ENCODE peak calls at places on chromosomes 2 and 18, in eight cellular contexts. One of them, this sample, is unnamed.
A peak's percentile ranks its signal among the peaks of the same experiment; 100 is the strongest.

GRCh38 chr2:97693476-97693875 is 19.9 kb upstream of the ZAP70 start:
- DNase-seq in PC-9: peak; percentile 39
- DNase-seq in fibroblast of pulmonary artery: peak; percentile 29
- DNase-seq in sigmoid colon: no peak
- DNase-seq in foreskin fibroblast: peak; percentile 64
- DNase-seq in WTC11: no peak
- DNase-seq in breast epithelium: no peak
- DNase-seq in endothelial cell: no peak
- DNase-seq in this sample: no peak

GRCh38 chr2:74481961-74482800 is 617 bp downstream of the CCDC142 start:
- DNase-seq in fibroblast of pulmonary artery: no peak
- DNase-seq in PC-9: no peak
- DNase-seq in WTC11: peak; percentile 66
- DNase-seq in endothelial cell: peak; percentile 57
- DNase-seq in sigmoid colon: no peak
- DNase-seq in breast epithelium: no peak
- DNase-seq in foreskin fibroblast: peak; percentile 73
- DNase-seq in this sample: no peak

GRCh38 chr2:165293439-165294420 is 54.5 kb downstream of the SCN2A start:
- DNase-seq in WTC11: no peak
- DNase-seq in breast epithelium: no peak
- DNase-seq in sigmoid colon: no peak
- DNase-seq in PC-9: peak; percentile 26
- DNase-seq in endothelial cell: peak; percentile 56
- DNase-seq in fibroblast of pulmonary artery: peak; percentile 92
- DNase-seq in foreskin fibroblast: peak; percentile 90
- DNase-seq in this sample: no peak

GRCh38 chr2:85838181-85838580 is 50.6 kb downstream of the ST3GAL5 start:
- DNase-seq in breast epithelium: no peak
- DNase-seq in endothelial cell: no peak
- DNase-seq in foreskin fibroblast: no peak
- DNase-seq in sigmoid colon: no peak
- DNase-seq in fibroblast of pulmonary artery: no peak
- DNase-seq in WTC11: peak; percentile 29
- DNase-seq in PC-9: no peak
- DNase-seq in this sample: no peak

GRCh38 chr2:9086465-9086864 is 83.0 kb upstream of the MBOAT2 start:
- DNase-seq in breast epithelium: no peak
- DNase-seq in foreskin fibroblast: no peak
- DNase-seq in PC-9: peak; percentile 24
- DNase-seq in fibroblast of pulmonary artery: no peak
- DNase-seq in endothelial cell: no peak
- DNase-seq in WTC11: no peak
- DNase-seq in sigmoid colon: no peak
- DNase-seq in this sample: no peak

GRCh38 chr2:178388287-178388686 is 62.7 kb downstream of the PRKRA start:
- DNase-seq in sigmoid colon: no peak
- DNase-seq in foreskin fibroblast: no peak
- DNase-seq in endothelial cell: no peak
- DNase-seq in PC-9: no peak
- DNase-seq in fibroblast of pulmonary artery: no peak
- DNase-seq in WTC11: no peak
- DNase-seq in breast epithelium: no peak
- DNase-seq in this sample: no peak

GRCh38 chr18:47175283-47175894 is 775 bp downstream of the IER3IP1 start:
- DNase-seq in foreskin fibroblast: peak; percentile 40
- DNase-seq in breast epithelium: no peak
- DNase-seq in fibroblast of pulmonary artery: peak; percentile 10
- DNase-seq in PC-9: no peak
- DNase-seq in sigmoid colon: no peak
- DNase-seq in endothelial cell: peak; percentile 8
- DNase-seq in WTC11: no peak
- DNase-seq in this sample: no peak

GRCh38 chr2:30402441-30403182 is 44.4 kb upstream of the LCLAT1 start:
- DNase-seq in PC-9: no peak
- DNase-seq in fibroblast of pulmonary artery: no peak
- DNase-seq in breast epithelium: no peak
- DNase-seq in WTC11: no peak
- DNase-seq in sigmoid colon: no peak
- DNase-seq in foreskin fibroblast: no peak
- DNase-seq in endothelial cell: no peak
- DNase-seq in this sample: no peak

GRCh38 chr2:224263571-224264043 is 138.3 kb downstream of the FAM124B start:
- DNase-seq in PC-9: peak; percentile 32
- DNase-seq in sigmoid colon: no peak
- DNase-seq in endothelial cell: no peak
- DNase-seq in fibroblast of pulmonary artery: peak; percentile 31
- DNase-seq in foreskin fibroblast: peak; percentile 72
- DNase-seq in breast epithelium: no peak
- DNase-seq in WTC11: no peak
- DNase-seq in this sample: no peak

GRCh38 chr2:121897335-121897970 is 142.0 kb downstream of the TSN start:
- DNase-seq in breast epithelium: no peak
- DNase-seq in foreskin fibroblast: peak; percentile 47
- DNase-seq in sigmoid colon: no peak
- DNase-seq in WTC11: no peak
- DNase-seq in fibroblast of pulmonary artery: peak; percentile 57
- DNase-seq in PC-9: no peak
- DNase-seq in endothelial cell: peak; percentile 47
- DNase-seq in this sample: no peak

GRCh38 chr18:50203801-50204604 is 9.1 kb upstream of the MYO5B start:
- DNase-seq in breast epithelium: no peak
- DNase-seq in foreskin fibroblast: peak; percentile 67
- DNase-seq in sigmoid colon: no peak
- DNase-seq in fibroblast of pulmonary artery: peak; percentile 39
- DNase-seq in PC-9: peak; percentile 37
- DNase-seq in endothelial cell: peak; percentile 64
- DNase-seq in WTC11: peak; percentile 74
- DNase-seq in this sample: no peak

GRCh38 chr2:108267117-108267516 is 21.6 kb upstream of the SULT1C2 start:
- DNase-seq in breast epithelium: no peak
- DNase-seq in endothelial cell: no peak
- DNase-seq in PC-9: no peak
- DNase-seq in foreskin fibroblast: peak; percentile 24
- DNase-seq in WTC11: no peak
- DNase-seq in fibroblast of pulmonary artery: peak; percentile 56
- DNase-seq in sigmoid colon: no peak
- DNase-seq in this sample: no peak

GRCh38 chr18:45374878-45375630 is 240.2 kb upstream of the SLC14A2 start:
- DNase-seq in fibroblast of pulmonary artery: no peak
- DNase-seq in WTC11: no peak
- DNase-seq in PC-9: no peak
- DNase-seq in endothelial cell: no peak
- DNase-seq in sigmoid colon: no peak
- DNase-seq in breast epithelium: no peak
- DNase-seq in foreskin fibroblast: peak; percentile 34
- DNase-seq in this sample: no peak

GRCh38 chr2:177397501-177398289 is 5.1 kb downstream of the AGPS start:
- DNase-seq in WTC11: no peak
- DNase-seq in breast epithelium: no peak
- DNase-seq in endothelial cell: no peak
- DNase-seq in foreskin fibroblast: peak; percentile 85
- DNase-seq in PC-9: peak; percentile 38
- DNase-seq in fibroblast of pulmonary artery: peak; percentile 82
- DNase-seq in sigmoid colon: peak; percentile 73
- DNase-seq in this sample: no peak

GRCh38 chr2:237886702-237887481 is 27.5 kb downstream of the RAMP1 start:
- DNase-seq in fibroblast of pulmonary artery: peak; percentile 94
- DNase-seq in PC-9: no peak
- DNase-seq in foreskin fibroblast: no peak
- DNase-seq in sigmoid colon: peak; percentile 100
- DNase-seq in WTC11: no peak
- DNase-seq in endothelial cell: no peak
- DNase-seq in breast epithelium: peak; percentile 50
- DNase-seq in this sample: no peak

GRCh38 chr2:237884681-237885080 is 25.3 kb downstream of the RAMP1 start:
- DNase-seq in fibroblast of pulmonary artery: no peak
- DNase-seq in endothelial cell: no peak
- DNase-seq in WTC11: no peak
- DNase-seq in sigmoid colon: peak; percentile 66
- DNase-seq in foreskin fibroblast: no peak
- DNase-seq in PC-9: no peak
- DNase-seq in breast epithelium: no peak
- DNase-seq in this sample: no peak

GRCh38 chr2:237885171-237885930 is 25.9 kb downstream of the RAMP1 start:
- DNase-seq in breast epithelium: peak; percentile 44
- DNase-seq in foreskin fibroblast: no peak
- DNase-seq in sigmoid colon: peak; percentile 83
- DNase-seq in WTC11: no peak
- DNase-seq in PC-9: no peak
- DNase-seq in endothelial cell: no peak
- DNase-seq in fibroblast of pulmonary artery: no peak
- DNase-seq in this sample: no peak

GRCh38 chr2:237883951-237884392 is 24.5 kb downstream of the RAMP1 start:
- DNase-seq in foreskin fibroblast: no peak
- DNase-seq in endothelial cell: no peak
- DNase-seq in fibroblast of pulmonary artery: no peak
- DNase-seq in breast epithelium: peak; percentile 35
- DNase-seq in sigmoid colon: peak; percentile 67
- DNase-seq in WTC11: no peak
- DNase-seq in PC-9: no peak
- DNase-seq in this sample: no peak

DNA sequence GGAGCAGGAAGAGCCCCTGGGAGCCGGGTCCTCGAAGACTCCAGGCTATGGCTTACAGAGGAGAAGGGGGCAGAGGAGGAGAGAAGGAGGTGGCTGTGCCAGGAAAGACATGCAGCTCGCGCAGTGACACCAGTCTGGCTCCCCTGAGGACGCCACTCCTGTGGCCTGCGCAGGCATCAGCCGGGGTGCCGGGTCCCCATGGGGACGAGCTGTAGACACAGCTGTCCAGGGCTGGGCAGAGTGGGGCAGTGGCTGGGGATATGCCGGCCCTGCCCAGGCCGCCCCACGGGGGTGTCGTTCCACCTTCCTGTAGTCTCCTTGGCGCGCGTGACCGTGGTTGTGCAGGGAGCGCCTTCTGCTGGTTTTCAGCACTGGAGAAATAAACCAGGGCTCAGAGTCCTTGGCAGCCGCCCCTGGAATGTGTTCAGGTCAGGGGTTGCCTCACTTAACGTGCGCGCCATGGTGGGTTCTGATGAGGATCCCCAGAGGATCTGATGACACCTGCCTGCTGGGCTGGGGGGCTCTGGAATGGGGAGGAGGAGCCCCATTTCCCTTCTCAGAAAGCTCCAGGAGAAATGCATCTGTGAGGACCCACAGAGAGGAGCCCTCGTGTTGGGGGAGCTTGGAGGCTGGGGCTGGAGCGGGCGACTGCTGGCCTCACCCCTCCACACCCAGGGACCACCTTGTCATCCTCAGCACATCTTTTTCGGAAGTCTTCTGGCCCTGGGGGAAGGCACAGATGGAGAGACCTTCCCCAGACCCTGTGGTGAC is 26.7 kb downstream of the RAMP1 start:
- DNase-seq in foreskin fibroblast: no peak
- DNase-seq in fibroblast of pulmonary artery: peak; percentile 60
- DNase-seq in sigmoid colon: peak; percentile 98
- DNase-seq in endothelial cell: no peak
- DNase-seq in WTC11: no peak
- DNase-seq in breast epithelium: peak; percentile 48
- DNase-seq in PC-9: no peak
- DNase-seq in this sample: peak; percentile 48
- TF ChIP-seq CTCF in foreskin fibroblast: no peak
- TF ChIP-seq CTCF in fibroblast of pulmonary artery: no peak
- TF ChIP-seq CTCF in sigmoid colon: no peak
- TF ChIP-seq CTCF in endothelial cell: no peak
- TF ChIP-seq CTCF in WTC11: no peak
- TF ChIP-seq CTCF in breast epithelium: no peak
- TF ChIP-seq CTCF in PC-9: no peak
- TF ChIP-seq CTCF in this sample: no peak

DNA sequence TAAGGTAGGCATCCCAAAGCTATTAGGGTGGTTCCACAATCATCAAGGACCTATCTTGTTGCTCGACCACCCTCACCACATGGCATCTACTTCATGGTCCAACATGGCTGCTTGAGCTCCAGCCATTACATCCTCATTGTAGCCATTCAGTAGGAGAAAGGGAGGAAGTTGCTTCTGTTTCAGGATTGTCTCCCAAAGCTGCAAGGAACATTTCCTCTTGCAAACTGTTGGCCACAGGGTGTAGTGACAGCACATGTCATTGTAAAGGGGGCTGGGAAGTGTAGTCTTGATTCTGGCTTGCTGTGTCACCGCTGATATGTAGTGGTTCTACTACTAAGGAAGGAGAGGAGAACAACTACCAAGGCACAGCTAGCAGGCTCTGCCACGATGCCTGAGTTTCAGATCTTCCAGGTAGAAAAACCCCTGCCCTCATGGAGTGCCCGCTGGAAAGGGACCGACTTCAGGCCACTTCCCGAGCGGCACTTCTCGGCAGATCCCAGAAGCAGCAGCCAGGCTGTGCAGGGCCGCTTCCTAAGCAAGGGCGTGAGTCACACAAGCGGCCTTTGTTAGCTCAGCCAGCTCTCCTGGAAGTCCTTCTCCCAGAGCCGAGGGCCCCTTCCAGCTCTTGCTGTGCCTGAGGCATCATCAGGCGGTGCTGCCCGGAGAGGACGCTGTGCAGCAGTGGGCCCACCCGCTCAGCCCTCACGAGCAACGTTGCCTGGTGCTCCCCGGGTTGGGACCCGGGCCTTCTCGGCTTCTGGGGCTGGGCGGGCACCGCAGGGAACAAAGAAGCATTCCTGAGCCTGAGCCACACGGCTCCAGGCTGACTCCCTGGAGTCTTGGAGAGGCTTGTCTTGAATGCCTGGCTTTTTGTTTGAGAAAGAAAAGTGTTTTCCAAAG is 58.2 kb downstream of the HS6ST1 start:
- DNase-seq in fibroblast of pulmonary artery: peak; percentile 87
- DNase-seq in foreskin fibroblast: peak; percentile 93
- DNase-seq in endothelial cell: peak; percentile 26
- DNase-seq in breast epithelium: no peak
- DNase-seq in PC-9: peak; percentile 73
- DNase-seq in sigmoid colon: no peak
- DNase-seq in WTC11: peak; percentile 74
- DNase-seq in this sample: peak; percentile 71
- TF ChIP-seq CTCF in fibroblast of pulmonary artery: peak; percentile 36
- TF ChIP-seq CTCF in foreskin fibroblast: peak; percentile 19
- TF ChIP-seq CTCF in endothelial cell: no peak
- TF ChIP-seq CTCF in breast epithelium: peak; percentile 38
- TF ChIP-seq CTCF in PC-9: no peak
- TF ChIP-seq CTCF in sigmoid colon: no peak
- TF ChIP-seq CTCF in WTC11: no peak
- TF ChIP-seq CTCF in this sample: no peak

GRCh38 chr2:208074610-208075356 is 49.5 kb upstream of the PLEKHM3 start:
- DNase-seq in endothelial cell: no peak
- DNase-seq in WTC11: no peak
- DNase-seq in sigmoid colon: no peak
- DNase-seq in foreskin fibroblast: no peak
- DNase-seq in PC-9: no peak
- DNase-seq in fibroblast of pulmonary artery: no peak
- DNase-seq in breast epithelium: no peak
- DNase-seq in this sample: no peak
- TF ChIP-seq CTCF in endothelial cell: no peak
- TF ChIP-seq CTCF in WTC11: no peak
- TF ChIP-seq CTCF in sigmoid colon: no peak
- TF ChIP-seq CTCF in foreskin fibroblast: no peak
- TF ChIP-seq CTCF in PC-9: no peak
- TF ChIP-seq CTCF in fibroblast of pulmonary artery: no peak
- TF ChIP-seq CTCF in breast epithelium: no peak
- TF ChIP-seq CTCF in this sample: no peak

DNA sequence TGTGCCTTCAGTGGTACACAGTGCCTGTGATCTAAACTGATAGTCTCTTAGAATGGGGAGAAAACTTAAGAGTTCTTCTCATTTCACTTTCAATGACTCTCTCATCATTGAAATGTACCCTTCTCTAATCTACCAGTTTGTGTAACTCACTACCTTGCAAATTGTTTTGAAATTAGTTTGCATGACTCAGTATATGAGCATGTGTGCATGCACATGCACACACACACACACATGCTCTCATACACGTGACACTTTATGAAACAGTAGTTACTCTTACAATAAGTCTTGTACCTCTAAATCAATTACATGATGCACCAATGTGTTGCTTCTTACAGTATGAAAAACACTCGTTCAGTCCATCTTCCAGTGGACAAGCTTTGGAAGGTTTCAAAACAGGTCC is 10.6 kb downstream of the LYPD6B start:
- DNase-seq in PC-9: no peak
- DNase-seq in WTC11: no peak
- DNase-seq in breast epithelium: no peak
- DNase-seq in fibroblast of pulmonary artery: no peak
- DNase-seq in foreskin fibroblast: peak; percentile 21
- DNase-seq in endothelial cell: no peak
- DNase-seq in sigmoid colon: no peak
- DNase-seq in this sample: no peak
- TF ChIP-seq CTCF in PC-9: no peak
- TF ChIP-seq CTCF in WTC11: no peak
- TF ChIP-seq CTCF in breast epithelium: no peak
- TF ChIP-seq CTCF in fibroblast of pulmonary artery: no peak
- TF ChIP-seq CTCF in foreskin fibroblast: no peak
- TF ChIP-seq CTCF in endothelial cell: no peak
- TF ChIP-seq CTCF in sigmoid colon: no peak
- TF ChIP-seq CTCF in this sample: no peak

This sample was measured in upper lobe of right lung.